ENCODE peak calls at places on chromosomes 16 and 17, in seven cellular contexts. M is H9, O is mesenchymal stem cell, I is neuronal stem cell, N is mesendoderm, L is H1, F is trophoblast cell. W is an unnamed sample.

GRCh38 chr16:67036323-67036741 is 7.4 kb downstream of the CBFB start:
- DNase-seq in M (no peak), O (no peak), I (no peak), N (no peak), L (no peak), F (no peak), W (no peak)

GRCh38 chr17:12591336-12591735 is 74.4 kb upstream of the MYOCD start:
- DNase-seq in M (peak), O (peak), I (no peak), N (peak), L (no peak), F (no peak), W (peak)

GRCh38 chr16:65744401-65744800 is 622.1 kb upstream of the CDH5 start:
- DNase-seq in M (no peak), O (no peak), I (no peak), N (no peak), L (no peak), F (no peak), W (no peak)

GRCh38 chr16:4660454-4661007 is 32.8 kb upstream of the NUDT16L1 start:
- DNase-seq in M (no peak), O (no peak), I (no peak), N (no peak), L (no peak), F (no peak), W (peak)

GRCh38 chr16:35391328-35391727 is 1931.9 kb downstream of the TP53TG3F start:
- DNase-seq in M (peak), O (peak), I (no peak), N (peak), L (no peak), F (peak), W (peak)

GRCh38 chr16:27720731-27721547 is 171.0 kb downstream of the KATNIP start:
- DNase-seq in M (no peak), O (no peak), I (no peak), N (no peak), L (no peak), F (no peak), W (no peak)

GRCh38 chr16:89691231-89691985 is 4.9 kb downstream of the CDK10 start:
- DNase-seq in M (no peak), O (no peak), I (no peak), N (no peak), L (no peak), F (no peak), W (no peak)

GRCh38 chr16:57284206-57284951 is at the start of gene PLLP:
- DNase-seq in M (peak), O (peak), I (no peak), N (peak), L (no peak), F (peak), W (peak)

GRCh38 chr16:71258371-71258770 is 27.8 kb upstream of the HYDIN start:
- DNase-seq in M (no peak), O (no peak), I (no peak), N (no peak), L (no peak), F (no peak), W (no peak)

GRCh38 chr17:31392002-31392855 is 754 bp downstream of the RAB11FIP4 start:
- DNase-seq in M (peak), O (no peak), I (no peak), N (no peak), L (no peak), F (no peak), W (no peak)

GRCh38 chr17:1730004-1730344 is 5.5 kb downstream of the WDR81 start:
- DNase-seq in M (no peak), O (no peak), I (no peak), N (no peak), L (no peak), F (no peak), W (no peak)

GRCh38 chr17:72110231-72110952 is 10.4 kb upstream of the SOX9 start:
- DNase-seq in M (no peak), O (no peak), I (no peak), N (no peak), L (no peak), F (no peak), W (no peak)

GRCh38 chr17:65356524-65356923 is 204.9 kb downstream of the AXIN2 start:
- DNase-seq in M (no peak), O (no peak), I (no peak), N (no peak), L (no peak), F (no peak), W (no peak)

GRCh38 chr17:62865586-62865985 is 57.5 kb upstream of the MARCHF10 start:
- DNase-seq in M (no peak), O (no peak), I (no peak), N (no peak), L (no peak), F (no peak), W (no peak)

GRCh38 chr16:48491517-48491916 is 106.3 kb upstream of the SIAH1 start:
- DNase-seq in M (no peak), O (no peak), I (no peak), N (no peak), L (no peak), F (no peak), W (peak)

GRCh38 chr16:78137782-78138616 is 38.5 kb downstream of the WWOX start:
- DNase-seq in M (no peak), O (no peak), I (no peak), N (no peak), L (no peak), F (no peak), W (no peak)

GRCh38 chr17:17533901-17534441 is 37.8 kb upstream of the RASD1 start:
- DNase-seq in M (no peak), O (no peak), I (no peak), N (no peak), L (no peak), F (no peak), W (no peak)

GRCh38 chr17:57375770-57376181 is 119.5 kb downstream of the MSI2 start:
- DNase-seq in M (no peak), O (no peak), I (no peak), N (no peak), L (no peak), F (peak), W (no peak)

GRCh38 chr17:48192321-48192731 is 84.8 kb downstream of the SNX11 start:
- DNase-seq in M (peak), O (no peak), I (no peak), N (no peak), L (no peak), F (no peak), W (no peak)

GRCh38 chr16:18953535-18953934 is 27.3 kb upstream of the SMG1 start:
- DNase-seq in M (no peak), O (no peak), I (no peak), N (no peak), L (no peak), F (no peak), W (no peak)
- H3K18ac ChIP-seq in M (no peak), O (no peak), I (no peak), N (no peak), L (no peak), F (no peak), W (no peak)

DNA sequence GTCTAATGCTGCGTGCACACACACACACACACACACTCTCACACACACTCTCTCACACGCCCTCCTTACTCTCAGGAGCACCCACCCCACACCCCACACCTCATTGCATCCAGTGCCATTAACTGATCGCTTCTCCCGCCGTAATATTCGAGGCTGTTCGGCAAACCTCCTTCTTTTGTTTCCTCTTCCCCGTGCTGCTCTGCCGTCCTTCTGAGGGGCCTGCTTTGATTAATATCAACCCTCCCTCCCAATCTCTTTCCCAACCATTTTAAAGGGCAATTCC is 156.2 kb upstream of the TNRC6C start:
- DNase-seq in M (no peak), O (no peak), I (no peak), N (no peak), L (no peak), F (no peak), W (no peak)
- H3K18ac ChIP-seq in M (peak), O (no peak), I (peak), N (no peak), L (no peak), F (no peak), W (no peak)

DNA sequence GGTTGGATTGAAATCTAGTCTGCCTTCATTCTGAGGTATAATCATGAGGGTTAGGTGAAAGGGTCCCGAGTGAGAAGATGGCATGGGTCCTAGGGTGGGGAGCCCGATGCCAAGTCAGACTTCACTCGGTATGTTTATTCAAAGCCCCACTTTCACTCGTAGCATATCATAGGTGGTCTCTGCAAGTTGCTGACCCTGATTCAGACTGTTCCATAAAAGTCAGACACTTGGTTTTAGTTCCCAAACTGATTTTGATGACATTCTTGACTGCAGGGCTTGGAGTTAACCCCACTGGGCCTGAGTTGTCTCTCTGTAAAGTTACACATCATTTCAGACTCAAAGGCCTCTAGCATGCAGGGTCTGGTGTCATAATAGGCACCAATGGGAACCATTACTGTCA is 17.8 kb downstream of the HAPSTR1 start:
- DNase-seq in M (no peak), O (no peak), I (no peak), N (no peak), L (no peak), F (no peak), W (no peak)
- H3K18ac ChIP-seq in M (no peak), O (no peak), I (no peak), N (no peak), L (no peak), F (no peak), W (no peak)

GRCh38 chr17:15279011-15279477 is 13.9 kb upstream of the PMP22 start:
- DNase-seq in M (no peak), O (peak), I (no peak), N (peak), L (no peak), F (no peak), W (peak)

GRCh38 chr17:15281909-15282308 is 16.8 kb upstream of the PMP22 start:
- DNase-seq in M (no peak), O (no peak), I (no peak), N (no peak), L (no peak), F (no peak), W (no peak)

GRCh38 chr17:15273141-15273793 is 8.1 kb upstream of the PMP22 start:
- DNase-seq in M (no peak), O (peak), I (no peak), N (no peak), L (no peak), F (peak), W (peak)

GRCh38 chr17:15274017-15274416 is 8.9 kb upstream of the PMP22 start:
- DNase-seq in M (no peak), O (no peak), I (no peak), N (no peak), L (no peak), F (no peak), W (no peak)

GRCh38 chr17:15278381-15278780 is 13.3 kb upstream of the PMP22 start:
- DNase-seq in M (no peak), O (peak), I (no peak), N (peak), L (no peak), F (no peak), W (no peak)
- H3K18ac ChIP-seq in M (no peak), O (peak), I (no peak), N (no peak), L (no peak), F (no peak), W (peak)

GRCh38 chr17:75810216-75810615 is 25.6 kb downstream of the UNK start:
- DNase-seq in M (no peak), O (no peak), I (no peak), N (no peak), L (no peak), F (no peak), W (no peak)

GRCh38 chr17:75814021-75814395 is 29.4 kb downstream of the UNK start:
- DNase-seq in M (no peak), O (no peak), I (no peak), N (no peak), L (no peak), F (no peak), W (no peak)

GRCh38 chr17:75813081-75814020 is 28.7 kb downstream of the UNK start:
- DNase-seq in M (no peak), O (no peak), I (no peak), N (no peak), L (no peak), F (no peak), W (no peak)

GRCh38 chr17:75811174-75811573 is 26.6 kb downstream of the UNK start:
- DNase-seq in M (no peak), O (no peak), I (no peak), N (no peak), L (no peak), F (no peak), W (no peak)

GRCh38 chr17:75812096-75813001 is 27.7 kb downstream of the UNK start:
- DNase-seq in M (peak), O (no peak), I (no peak), N (no peak), L (no peak), F (no peak), W (peak)
- H3K18ac ChIP-seq in M (no peak), O (no peak), I (no peak), N (no peak), L (no peak), F (no peak), W (no peak)

DNA sequence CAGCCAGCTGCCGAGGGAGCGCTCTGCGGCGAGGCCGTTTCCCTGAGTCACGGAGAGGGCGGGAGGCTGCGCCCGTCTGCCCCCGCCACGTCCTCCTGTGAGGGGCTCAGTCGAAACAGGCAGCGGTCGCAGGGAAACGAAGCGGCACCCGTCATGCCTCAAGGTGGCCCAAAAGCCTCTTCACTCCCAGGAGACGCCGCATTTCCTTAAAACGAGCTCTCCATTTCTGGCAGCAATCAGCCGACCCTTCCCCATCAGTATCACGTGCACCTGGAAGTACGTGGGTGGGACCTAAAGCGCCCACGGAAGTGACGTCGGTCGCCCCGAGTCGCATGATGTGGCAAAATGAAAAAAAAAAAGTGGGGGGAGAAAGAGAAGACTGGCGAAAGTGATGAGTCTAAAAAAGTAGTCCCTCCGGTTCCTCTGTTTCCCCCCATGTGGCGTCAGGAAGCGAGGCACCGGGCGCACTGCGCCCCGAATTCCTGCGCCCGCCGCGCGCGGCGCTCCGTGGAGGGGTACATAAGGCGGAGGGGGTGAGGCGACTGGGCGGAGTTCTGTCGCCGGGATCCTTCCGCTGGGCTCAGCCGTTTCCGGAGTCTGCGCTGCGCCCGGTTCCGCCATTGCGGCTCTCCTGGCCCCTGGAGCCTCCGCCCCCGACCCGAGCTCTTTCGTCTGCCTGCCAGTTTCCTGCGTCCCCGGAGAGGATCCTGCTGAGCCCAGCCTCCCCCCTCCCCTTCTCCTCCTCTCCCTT is at the start of gene CLTC:
- DNase-seq in M (peak), O (peak), I (peak), N (peak), L (peak), F (peak), W (peak)
- H3K18ac ChIP-seq in M (peak), O (peak), I (peak), N (peak), L (peak), F (peak), W (peak)

DNA sequence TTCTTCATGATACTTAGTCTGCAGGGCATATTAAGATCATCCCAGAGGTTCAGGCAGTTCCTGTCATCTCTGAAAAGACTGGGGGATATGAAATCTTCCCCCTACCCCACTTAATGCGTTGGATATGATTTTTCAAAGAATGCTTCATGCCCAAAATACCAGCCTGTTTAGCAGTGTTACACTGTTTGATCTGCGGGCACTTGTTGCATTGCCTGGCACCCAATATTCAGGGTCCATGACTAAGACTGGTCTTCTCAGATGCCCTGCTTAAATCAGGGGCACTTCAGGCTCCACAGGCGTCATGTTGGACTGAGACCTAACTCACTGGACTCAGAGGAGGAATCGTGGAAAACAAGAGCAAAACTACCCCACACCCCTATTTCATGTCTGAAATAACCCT is 6.4 kb upstream of the RASL10B start:
- DNase-seq in M (no peak), O (no peak), I (no peak), N (no peak), L (no peak), F (no peak), W (no peak)
- H3K18ac ChIP-seq in M (no peak), O (no peak), I (no peak), N (no peak), L (no peak), F (no peak), W (no peak)

W was measured in IMR-90.